ENCODE peak calls at places on chromosomes 3 and 15, in five cellular contexts. One of them, this sample, is unnamed.

GRCh38 chr15:65951007-65951406 is 81.7 kb downstream of the RAB11A start:
- DNase-seq in A549: no peak
- DNase-seq in K562: no peak
- DNase-seq in upper lobe of left lung: no peak
- DNase-seq in suprapubic skin: no peak
- DNase-seq in this sample: no peak

GRCh38 chr3:13648744-13649096 is 99.8 kb downstream of the FBLN2 start:
- DNase-seq in A549: no peak
- DNase-seq in upper lobe of left lung: no peak
- DNase-seq in suprapubic skin: no peak
- DNase-seq in K562: no peak
- DNase-seq in this sample: no peak

GRCh38 chr15:63474810-63475316 is 29.5 kb upstream of the USP3 start:
- DNase-seq in K562: no peak
- DNase-seq in suprapubic skin: no peak
- DNase-seq in upper lobe of left lung: peak
- DNase-seq in A549: no peak
- DNase-seq in this sample: no peak

GRCh38 chr15:98668566-98669308 is 20.4 kb downstream of the IGF1R start:
- DNase-seq in A549: no peak
- DNase-seq in upper lobe of left lung: no peak
- DNase-seq in suprapubic skin: no peak
- DNase-seq in K562: no peak
- DNase-seq in this sample: no peak

GRCh38 chr3:52237659-52238172 is 1.2 kb downstream of the TWF2 start:
- DNase-seq in upper lobe of left lung: peak
- DNase-seq in A549: peak
- DNase-seq in suprapubic skin: peak
- DNase-seq in K562: peak
- DNase-seq in this sample: peak

GRCh38 chr3:39502838-39503145 is 35.3 kb downstream of the MOBP start:
- DNase-seq in suprapubic skin: no peak
- DNase-seq in A549: no peak
- DNase-seq in K562: no peak
- DNase-seq in upper lobe of left lung: no peak
- DNase-seq in this sample: no peak

GRCh38 chr3:26712211-26713026 is 89.8 kb downstream of the LRRC3B start:
- DNase-seq in suprapubic skin: no peak
- DNase-seq in upper lobe of left lung: no peak
- DNase-seq in A549: peak
- DNase-seq in K562: peak
- DNase-seq in this sample: no peak

GRCh38 chr15:28105224-28105791 is 6.2 kb upstream of the OCA2 start:
- DNase-seq in A549: no peak
- DNase-seq in upper lobe of left lung: no peak
- DNase-seq in suprapubic skin: peak
- DNase-seq in K562: no peak
- DNase-seq in this sample: no peak

GRCh38 chr3:138972941-138973340 is 25.9 kb downstream of the FOXL2NB start:
- DNase-seq in suprapubic skin: no peak
- DNase-seq in K562: no peak
- DNase-seq in A549: no peak
- DNase-seq in upper lobe of left lung: no peak
- DNase-seq in this sample: no peak

GRCh38 chr3:122030381-122031122 is 8.5 kb upstream of the ILDR1 start:
- DNase-seq in K562: no peak
- DNase-seq in upper lobe of left lung: no peak
- DNase-seq in A549: no peak
- DNase-seq in suprapubic skin: no peak
- DNase-seq in this sample: no peak

GRCh38 chr3:14335774-14336413 is 66.5 kb upstream of the SLC6A6 start:
- DNase-seq in upper lobe of left lung: no peak
- DNase-seq in A549: no peak
- DNase-seq in suprapubic skin: peak
- DNase-seq in K562: no peak
- DNase-seq in this sample: no peak

GRCh38 chr3:100269410-100270217 is 8.8 kb downstream of the TBC1D23 start:
- DNase-seq in A549: no peak
- DNase-seq in K562: no peak
- DNase-seq in upper lobe of left lung: no peak
- DNase-seq in suprapubic skin: no peak
- DNase-seq in this sample: no peak

GRCh38 chr3:33658971-33659848 is 58.8 kb downstream of the CLASP2 start:
- DNase-seq in K562: peak
- DNase-seq in A549: peak
- DNase-seq in suprapubic skin: peak
- DNase-seq in upper lobe of left lung: peak
- DNase-seq in this sample: peak

GRCh38 chr3:26704736-26705135 is 82.2 kb downstream of the LRRC3B start:
- DNase-seq in K562: no peak
- DNase-seq in A549: no peak
- DNase-seq in suprapubic skin: no peak
- DNase-seq in upper lobe of left lung: no peak
- DNase-seq in this sample: no peak

GRCh38 chr3:126983653-126984390 is 907 bp downstream of the PLXNA1 start:
- DNase-seq in suprapubic skin: no peak
- DNase-seq in upper lobe of left lung: no peak
- DNase-seq in A549: no peak
- DNase-seq in K562: peak
- DNase-seq in this sample: no peak

GRCh38 chr3:171230857-171231256 is 204.3 kb upstream of the SLC2A2 start:
- DNase-seq in suprapubic skin: no peak
- DNase-seq in K562: no peak
- DNase-seq in upper lobe of left lung: no peak
- DNase-seq in A549: no peak
- DNase-seq in this sample: no peak

GRCh38 chr15:90062729-90063684 is 39.3 kb downstream of the IDH2 start:
- DNase-seq in upper lobe of left lung: peak
- DNase-seq in K562: no peak
- DNase-seq in A549: no peak
- DNase-seq in suprapubic skin: no peak
- DNase-seq in this sample: no peak

GRCh38 chr3:81581966-81582599 is 179.4 kb downstream of the GBE1 start:
- DNase-seq in upper lobe of left lung: no peak
- DNase-seq in A549: no peak
- DNase-seq in K562: no peak
- DNase-seq in suprapubic skin: no peak
- DNase-seq in this sample: peak

GRCh38 chr3:123289336-123290106 is 87.8 kb downstream of the SEC22A start:
- DNase-seq in A549: no peak
- DNase-seq in upper lobe of left lung: peak
- DNase-seq in suprapubic skin: no peak
- DNase-seq in K562: no peak
- DNase-seq in this sample: no peak

GRCh38 chr3:58041826-58042324 is 33.7 kb downstream of the FLNB start:
- DNase-seq in K562: no peak
- DNase-seq in A549: no peak
- DNase-seq in suprapubic skin: no peak
- DNase-seq in upper lobe of left lung: no peak
- DNase-seq in this sample: no peak

GRCh38 chr3:73733796-73734195 is 109.1 kb upstream of the PDZRN3 start:
- DNase-seq in upper lobe of left lung: no peak
- DNase-seq in A549: no peak
- DNase-seq in K562: no peak
- DNase-seq in suprapubic skin: no peak
- DNase-seq in this sample: no peak

GRCh38 chr15:23422099-23422945 is 24.7 kb downstream of the GOLGA6L2 start:
- DNase-seq in K562: no peak
- DNase-seq in suprapubic skin: no peak
- DNase-seq in A549: no peak
- DNase-seq in upper lobe of left lung: no peak
- DNase-seq in this sample: no peak

GRCh38 chr3:37127340-37127739 is 47.0 kb downstream of the LRRFIP2 start:
- DNase-seq in K562: no peak
- DNase-seq in suprapubic skin: no peak
- DNase-seq in A549: no peak
- DNase-seq in upper lobe of left lung: no peak
- DNase-seq in this sample: no peak

GRCh38 chr3:98754483-98754882 is 8.7 kb upstream of the ST3GAL6 start:
- DNase-seq in A549: no peak
- DNase-seq in upper lobe of left lung: no peak
- DNase-seq in K562: no peak
- DNase-seq in suprapubic skin: no peak
- DNase-seq in this sample: no peak

DNA sequence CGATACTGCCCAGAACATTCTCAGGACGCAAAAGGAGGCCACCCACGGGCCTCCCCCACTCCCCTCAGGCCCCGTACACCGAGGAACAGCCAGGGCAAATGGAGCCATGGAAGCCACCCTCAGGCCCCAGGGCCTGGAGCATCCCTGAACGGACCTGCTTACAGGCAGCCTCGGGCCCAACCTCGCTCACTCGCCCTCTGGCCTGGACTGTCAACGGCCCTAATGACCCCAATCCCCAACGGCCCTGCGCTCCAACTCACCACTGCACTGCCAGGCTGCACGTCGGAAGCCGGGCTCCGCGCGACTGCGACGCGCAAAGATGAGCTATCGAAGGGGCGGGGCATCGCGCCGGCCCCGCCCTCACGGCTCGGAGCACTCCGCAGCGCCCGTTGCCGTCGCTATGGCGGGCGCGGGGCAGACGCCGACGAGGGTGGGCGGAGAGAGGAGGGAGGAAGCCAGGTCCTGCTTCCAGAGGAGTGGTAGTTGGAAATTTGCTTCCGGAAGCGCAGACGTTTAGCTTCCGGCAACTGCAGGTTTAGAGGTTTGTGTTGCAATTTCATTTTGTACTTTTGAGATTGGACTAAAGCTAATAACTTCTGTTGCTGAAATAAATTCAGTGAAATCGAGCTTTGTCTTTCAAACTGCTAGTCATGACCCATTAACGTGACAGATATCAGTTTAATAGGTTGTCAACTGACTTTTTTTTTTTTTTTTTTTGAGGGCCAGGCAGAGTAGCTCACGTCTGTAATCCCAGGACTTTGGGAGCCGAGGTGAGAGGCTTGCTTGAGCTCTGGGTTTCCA is at the start of gene SKIC8:
- DNase-seq in A549: peak
- DNase-seq in upper lobe of left lung: peak
- DNase-seq in K562: peak
- DNase-seq in suprapubic skin: peak
- DNase-seq in this sample: peak
- TF ChIP-seq POLR2A in A549: peak
- TF ChIP-seq POLR2A in upper lobe of left lung: peak
- TF ChIP-seq POLR2A in K562: peak
- TF ChIP-seq POLR2A in suprapubic skin: peak
- TF ChIP-seq POLR2A in this sample: peak

GRCh38 chr15:74396445-74397238 is 29.2 kb upstream of the CYP11A1 start:
- DNase-seq in upper lobe of left lung: no peak
- DNase-seq in suprapubic skin: no peak
- DNase-seq in K562: no peak
- DNase-seq in A549: peak
- DNase-seq in this sample: no peak
- TF ChIP-seq EP300 in upper lobe of left lung: no peak
- TF ChIP-seq EP300 in suprapubic skin: no peak
- TF ChIP-seq EP300 in K562: no peak
- TF ChIP-seq EP300 in A549: no peak
- TF ChIP-seq EP300 in this sample: no peak

DNA sequence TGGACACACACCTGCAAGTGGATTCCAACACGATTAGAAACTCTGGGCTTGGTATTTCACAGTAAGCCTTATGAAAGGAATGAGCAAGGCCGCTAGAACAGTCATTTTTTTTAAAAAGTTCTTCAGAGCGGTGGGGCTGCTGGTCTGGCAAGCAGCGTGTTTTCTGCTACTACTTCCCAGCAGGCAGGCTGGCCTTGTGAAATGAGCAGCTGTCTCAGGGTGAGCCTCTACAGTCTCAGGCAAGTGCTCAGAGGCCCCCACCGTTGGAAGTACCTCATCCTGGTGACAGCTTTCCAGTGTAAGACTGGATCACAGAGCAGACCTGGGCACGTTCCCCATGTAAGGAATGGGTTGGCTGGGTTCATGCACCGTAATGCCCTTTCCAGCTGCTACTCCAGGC is 119.2 kb downstream of the LRIG1 start:
- DNase-seq in suprapubic skin: no peak
- DNase-seq in A549: no peak
- DNase-seq in upper lobe of left lung: no peak
- DNase-seq in K562: no peak
- DNase-seq in this sample: no peak
- H3K27ac ChIP-seq in suprapubic skin: no peak
- H3K27ac ChIP-seq in A549: no peak
- H3K27ac ChIP-seq in upper lobe of left lung: no peak
- H3K27ac ChIP-seq in K562: no peak
- H3K27ac ChIP-seq in this sample: no peak

GRCh38 chr3:45993421-45994027 is 2.1 kb downstream of the FYCO1 start:
- DNase-seq in A549: no peak
- DNase-seq in suprapubic skin: no peak
- DNase-seq in upper lobe of left lung: no peak
- DNase-seq in K562: no peak
- DNase-seq in this sample: no peak

GRCh38 chr3:45994661-45995369 is 809 bp downstream of the FYCO1 start:
- DNase-seq in upper lobe of left lung: peak
- DNase-seq in A549: peak
- DNase-seq in suprapubic skin: no peak
- DNase-seq in K562: peak
- DNase-seq in this sample: no peak

GRCh38 chr3:45997942-45998341 is 2.3 kb upstream of the FYCO1 start:
- DNase-seq in suprapubic skin: no peak
- DNase-seq in A549: no peak
- DNase-seq in upper lobe of left lung: no peak
- DNase-seq in K562: no peak
- DNase-seq in this sample: no peak

GRCh38 chr3:45992820-45993219 is 2.8 kb downstream of the FYCO1 start:
- DNase-seq in A549: no peak
- DNase-seq in upper lobe of left lung: no peak
- DNase-seq in K562: no peak
- DNase-seq in suprapubic skin: no peak
- DNase-seq in this sample: no peak

DNA sequence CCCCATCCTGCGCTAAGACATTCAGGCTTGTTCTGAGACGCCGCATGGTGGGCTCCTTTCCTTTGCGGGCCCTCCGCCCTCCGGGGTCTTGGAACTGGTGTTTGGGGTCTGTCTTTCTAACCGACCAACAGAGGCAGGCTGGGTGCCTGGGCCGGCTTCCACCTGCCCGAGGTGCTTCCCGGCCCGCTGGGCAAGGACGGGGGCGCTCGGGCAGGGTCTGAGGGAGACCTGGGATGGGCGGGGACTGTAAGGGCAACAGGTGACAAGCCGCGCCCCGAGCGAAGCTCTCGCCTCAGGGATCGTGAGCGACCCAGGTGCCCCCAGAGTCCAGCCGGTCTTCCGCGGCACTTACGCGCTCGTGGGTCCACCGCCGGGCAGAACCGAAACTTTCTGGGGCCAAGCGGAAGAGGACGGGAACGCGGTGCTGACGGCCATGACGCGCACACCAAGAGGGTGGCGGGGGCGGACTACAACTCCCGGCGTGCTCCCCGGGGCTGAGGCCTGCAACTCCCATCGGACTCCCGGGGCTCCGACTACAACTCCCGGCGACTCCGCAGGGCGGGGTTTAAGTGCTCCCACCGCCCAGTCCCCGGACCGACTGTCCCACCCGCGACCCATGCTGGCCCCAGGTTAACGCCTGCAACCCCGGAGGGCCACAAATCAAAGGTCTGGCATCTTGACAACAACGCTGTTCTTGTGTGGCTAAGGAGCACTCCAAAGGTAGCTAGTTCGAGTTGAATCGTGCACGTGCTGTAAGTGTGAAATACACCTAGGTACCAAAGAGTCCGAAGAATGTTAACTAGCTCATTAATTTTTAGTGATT is at the start of gene FYCO1:
- DNase-seq in K562: peak
- DNase-seq in upper lobe of left lung: peak
- DNase-seq in A549: peak
- DNase-seq in suprapubic skin: peak
- DNase-seq in this sample: peak
- TF ChIP-seq POLR2A in K562: peak
- TF ChIP-seq POLR2A in upper lobe of left lung: peak
- TF ChIP-seq POLR2A in A549: peak
- TF ChIP-seq POLR2A in suprapubic skin: peak
- TF ChIP-seq POLR2A in this sample: no peak